ENCODE peak calls at places on chromosomes 16 and 17, in seven cellular contexts. O, L, Z, R, B, V and G are unnamed samples.

GRCh38 chr17:6670999-6671398 is 19.4 kb downstream of the C17orf100 start:
- DNase-seq in R (no peak), V (no peak), O (no peak), Z (no peak), B (no peak), L (no peak), G (no peak)

GRCh38 chr16:82257990-82258389 is 88.0 kb upstream of the MPHOSPH6 start:
- DNase-seq in O (no peak), Z (no peak), B (no peak), R (no peak), L (no peak), V (no peak), G (no peak)

GRCh38 chr17:45222273-45222993 is 748 bp downstream of the FMNL1 start:
- DNase-seq in B (no peak), V (no peak), O (no peak), R (no peak), Z (peak), L (peak), G (peak)

GRCh38 chr16:2015117-2015946 is 4.3 kb upstream of the NPW start:
- DNase-seq in L (no peak), Z (no peak), B (peak), V (no peak), R (no peak), O (peak), G (peak)

GRCh38 chr17:21573961-21574610 is 118.2 kb upstream of the KCNJ18 start:
- DNase-seq in L (no peak), O (no peak), B (no peak), R (no peak), V (no peak), Z (peak), G (no peak)

GRCh38 chr17:45284176-45285140 is 22.6 kb upstream of the SPATA32 start:
- DNase-seq in R (no peak), Z (no peak), L (no peak), V (peak), B (no peak), O (no peak), G (no peak)

GRCh38 chr16:4172070-4172469 is 55.8 kb upstream of the ADCY9 start:
- DNase-seq in L (no peak), B (no peak), R (no peak), O (no peak), V (no peak), Z (no peak), G (no peak)

GRCh38 chr17:10730956-10731879 is 1.4 kb upstream of the TMEM220 start:
- DNase-seq in Z (no peak), B (no peak), V (peak), L (no peak), R (no peak), O (no peak), G (no peak)

GRCh38 chr17:81039096-81039495 is 4.1 kb downstream of the BAIAP2 start:
- DNase-seq in B (no peak), R (no peak), Z (no peak), L (no peak), V (no peak), O (no peak), G (no peak)

GRCh38 chr17:81519284-81520020 is 6.9 kb upstream of the ACTG1 start:
- DNase-seq in R (no peak), O (no peak), Z (no peak), L (peak), V (peak), B (peak), G (peak)

GRCh38 chr16:54286330-54287017 is at the start of gene IRX3:
- DNase-seq in R (no peak), Z (peak), O (peak), V (peak), B (peak), L (no peak), G (peak)

DNA sequence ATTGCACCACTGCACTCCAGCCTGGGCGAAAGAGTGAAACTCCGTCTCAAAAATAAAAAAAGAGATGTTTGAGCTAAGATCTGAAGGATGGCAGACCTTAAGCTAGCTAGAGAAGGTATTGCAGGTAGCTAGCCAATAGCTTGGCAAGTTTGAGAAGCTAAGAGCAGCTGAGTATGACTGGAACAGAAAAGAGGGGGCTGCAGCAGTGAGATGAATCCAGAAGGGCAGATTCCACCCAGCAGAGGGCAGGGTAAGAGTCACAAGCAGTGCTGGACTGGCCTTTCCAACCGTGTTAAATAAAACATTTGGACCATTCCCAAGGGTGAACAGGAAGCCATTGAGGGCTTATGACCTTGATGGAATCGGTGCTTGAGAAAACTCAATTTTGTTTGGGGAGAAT is 5.7 kb upstream of the PHAF1 start:
- DNase-seq in V (peak), R (no peak), B (no peak), Z (peak), L (peak), O (peak), G (no peak)
- TF ChIP-seq JUND in V (no peak), R (no peak), B (no peak), Z (no peak), L (no peak), O (no peak), G (no peak)

GRCh38 chr17:72387969-72388368 is 267.1 kb downstream of the SOX9 start:
- DNase-seq in O (no peak), Z (no peak), V (no peak), L (no peak), B (no peak), R (no peak), G (no peak)

GRCh38 chr17:72388765-72389473 is 268.1 kb downstream of the SOX9 start:
- DNase-seq in B (peak), V (no peak), R (peak), L (no peak), Z (no peak), O (no peak), G (no peak)

GRCh38 chr17:72393553-72393952 is 272.7 kb downstream of the SOX9 start:
- DNase-seq in O (no peak), B (peak), Z (no peak), L (no peak), V (no peak), R (no peak), G (no peak)

GRCh38 chr17:72392056-72393010 is 271.5 kb downstream of the SOX9 start:
- DNase-seq in O (no peak), R (peak), V (no peak), B (no peak), Z (no peak), L (no peak), G (no peak)

DNA sequence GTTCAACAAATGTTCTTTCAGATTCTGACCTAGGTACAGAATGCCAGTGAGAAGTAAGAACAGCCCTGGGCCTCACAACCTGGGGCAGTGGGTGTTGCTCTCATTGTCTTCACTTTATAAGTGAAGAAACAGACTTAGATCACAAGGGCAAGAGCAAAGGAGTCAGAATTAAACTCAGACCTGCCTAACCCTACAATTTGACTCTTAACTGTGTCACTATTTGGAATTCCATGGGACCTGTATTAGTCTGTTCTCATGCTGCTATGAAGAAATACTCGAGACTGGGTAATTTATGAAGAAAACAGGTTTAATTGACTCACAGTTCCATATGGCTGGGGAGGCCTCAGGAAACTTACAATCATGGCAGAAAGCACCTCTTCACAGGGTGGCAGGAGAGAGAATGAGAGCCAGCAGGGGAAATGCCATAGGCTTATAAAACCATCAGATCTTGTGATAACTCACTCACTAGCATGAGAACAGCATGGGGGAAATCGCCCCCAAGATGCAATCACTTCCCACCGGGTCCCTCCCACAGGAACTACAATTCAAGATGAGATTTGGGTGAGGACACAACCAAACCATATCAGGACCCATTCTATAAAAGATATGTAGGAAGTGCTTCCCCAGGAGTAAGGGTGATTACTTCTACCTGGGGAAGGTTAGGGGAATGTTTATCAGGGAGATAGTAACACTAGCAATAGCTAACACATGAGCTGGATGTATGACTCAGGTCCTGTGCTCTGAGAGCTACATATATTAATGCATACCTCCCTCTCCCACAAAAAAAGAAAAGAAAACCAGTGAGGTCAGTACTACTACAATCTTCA is 270.1 kb downstream of the SOX9 start:
- DNase-seq in B (no peak), R (no peak), L (no peak), O (no peak), V (no peak), Z (no peak), G (no peak)
- TF ChIP-seq JUND in B (peak), R (no peak), L (no peak), O (no peak), V (no peak), Z (peak), G (no peak)

DNA sequence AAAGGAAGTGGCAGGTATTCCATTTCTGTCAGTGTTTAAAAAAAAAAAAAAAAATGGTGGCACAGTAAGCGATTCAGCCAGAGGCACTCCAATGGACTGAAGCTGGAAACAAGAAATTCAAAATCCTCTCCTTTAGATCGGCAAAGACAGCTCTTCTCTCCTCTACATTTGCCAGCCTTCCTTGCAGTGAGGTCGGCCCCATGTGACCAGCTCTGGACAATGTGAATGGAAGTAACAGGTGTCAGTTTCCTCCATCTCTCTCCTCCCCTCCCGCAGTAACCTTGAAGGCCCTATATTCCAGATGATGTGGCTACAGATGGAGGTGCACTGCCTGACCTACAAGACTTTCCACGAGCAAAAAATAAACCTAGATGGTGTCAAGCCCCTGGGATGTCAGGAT is 15.0 kb downstream of the CUEDC1 start:
- DNase-seq in B (no peak), V (no peak), L (no peak), R (no peak), O (no peak), Z (no peak), G (peak)
- TF ChIP-seq JUND in B (no peak), V (no peak), L (no peak), R (no peak), O (no peak), Z (no peak), G (no peak)

GRCh38 chr16:68361485-68361884 is 50.7 kb downstream of the PRMT7 start:
- DNase-seq in Z (peak), O (no peak), L (no peak), B (no peak), R (no peak), V (no peak), G (no peak)
- TF ChIP-seq JUND in Z (no peak), O (no peak), L (no peak), B (no peak), R (no peak), V (no peak), G (no peak)

GRCh38 chr17:61249649-61250301 is 149.9 kb upstream of the TBX2 start:
- DNase-seq in O (no peak), V (no peak), R (no peak), L (no peak), B (no peak), Z (no peak), G (no peak)
- TF ChIP-seq JUND in O (no peak), V (no peak), R (no peak), L (no peak), B (no peak), Z (no peak), G (no peak)

GRCh38 chr16:25089346-25089745 is 22.2 kb upstream of the LCMT1 start:
- DNase-seq in V (no peak), R (no peak), L (no peak), B (no peak), O (no peak), Z (no peak), G (no peak)
- TF ChIP-seq JUND in V (no peak), R (no peak), L (no peak), B (no peak), O (no peak), Z (no peak), G (no peak)